ENCODE peak calls at places on chromosomes 7 and 10, in nine cellular contexts. L is HCT116, F is GM23338, W is IMR-90, S is K562, Q is H9, N is H1, G is fibroblast of lung, M is neuronal stem cell. Y is an unnamed sample.

GRCh38 chr10:27388761-27389399 is 115.2 kb upstream of the RAB18 start:
- DNase-seq in L (no peak), F (no peak), W (no peak), S (no peak), Q (no peak), N (no peak), G (no peak), M (no peak), Y (no peak)

GRCh38 chr10:35517431-35518181 is 87.5 kb upstream of the GJD4 start:
- DNase-seq in L (no peak), F (no peak), W (peak), S (no peak), Q (no peak), N (no peak), G (peak), M (no peak), Y (no peak)

GRCh38 chr10:26721561-26721960 is 24.1 kb downstream of the PDSS1 start:
- DNase-seq in L (no peak), F (no peak), W (no peak), S (no peak), Q (no peak), N (no peak), G (no peak), M (no peak), Y (no peak)

GRCh38 chr7:18399624-18400235 is 95.8 kb upstream of the HDAC9 start:
- DNase-seq in L (no peak), F (peak), W (peak), S (no peak), Q (peak), N (no peak), G (peak), M (no peak), Y (no peak)

GRCh38 chr10:109961181-109962001 is 38.1 kb upstream of the XPNPEP1 start:
- DNase-seq in L (no peak), F (peak), W (peak), S (no peak), Q (no peak), N (no peak), G (peak), M (no peak), Y (no peak)

GRCh38 chr7:96321041-96321669 is 743 bp downstream of the SLC25A13 start:
- DNase-seq in L (peak), F (peak), W (peak), S (peak), Q (peak), N (peak), G (peak), M (peak), Y (peak)

GRCh38 chr10:11243425-11244222 is 226.0 kb downstream of the CELF2 start:
- DNase-seq in L (no peak), F (no peak), W (peak), S (no peak), Q (no peak), N (no peak), G (peak), M (no peak), Y (no peak)

GRCh38 chr7:14924398-14924797 is 21.8 kb upstream of the DGKB start:
- DNase-seq in L (no peak), F (no peak), W (no peak), S (no peak), Q (no peak), N (no peak), G (peak), M (no peak), Y (no peak)

GRCh38 chr10:6667679-6668270 is 87.7 kb upstream of the PRKCQ start:
- DNase-seq in L (peak), F (peak), W (peak), S (peak), Q (peak), N (peak), G (peak), M (peak), Y (peak)

GRCh38 chr10:62352356-62352963 is 21.7 kb upstream of the ZNF365 start:
- DNase-seq in L (no peak), F (no peak), W (peak), S (no peak), Q (no peak), N (no peak), G (peak), M (no peak), Y (no peak)

GRCh38 chr7:18895456-18895855 is 222.0 kb downstream of the TWIST1 start:
- DNase-seq in L (peak), F (no peak), W (peak), S (no peak), Q (no peak), N (no peak), G (peak), M (no peak), Y (no peak)

GRCh38 chr10:68125770-68126169 is 16.5 kb downstream of the MYPN start:
- DNase-seq in L (no peak), F (no peak), W (no peak), S (no peak), Q (no peak), N (no peak), G (peak), M (no peak), Y (no peak)

GRCh38 chr7:37142943-37143342 is 305.7 kb downstream of the ELMO1 start:
- DNase-seq in L (no peak), F (no peak), W (no peak), S (no peak), Q (no peak), N (no peak), G (no peak), M (no peak), Y (no peak)

GRCh38 chr10:95513008-95513589 is 48.1 kb downstream of the SORBS1 start:
- DNase-seq in L (no peak), F (no peak), W (no peak), S (no peak), Q (no peak), N (no peak), G (no peak), M (no peak), Y (no peak)

GRCh38 chr10:78578929-78579328 is 489.8 kb upstream of the ZMIZ1 start:
- DNase-seq in L (no peak), F (no peak), W (peak), S (no peak), Q (no peak), N (no peak), G (peak), M (no peak), Y (no peak)

GRCh38 chr10:21427804-21428481 is 97.5 kb downstream of the SKIDA1 start:
- DNase-seq in L (peak), F (peak), W (peak), S (no peak), Q (no peak), N (no peak), G (peak), M (no peak), Y (no peak)

GRCh38 chr7:26857534-26858228 is 6.7 kb downstream of the SKAP2 start:
- DNase-seq in L (no peak), F (peak), W (peak), S (no peak), Q (peak), N (peak), G (no peak), M (peak), Y (peak)

GRCh38 chr10:17200885-17201164 is 647 bp downstream of the TRDMT1 start:
- DNase-seq in L (peak), F (peak), W (peak), S (no peak), Q (no peak), N (no peak), G (peak), M (no peak), Y (peak)

GRCh38 chr10:60172363-60172990 is 217.2 kb downstream of the ANK3 start:
- DNase-seq in L (no peak), F (no peak), W (no peak), S (no peak), Q (no peak), N (no peak), G (no peak), M (no peak), Y (no peak)

GRCh38 chr7:117759950-117760640 is 113.1 kb downstream of the CTTNBP2 start:
- DNase-seq in L (no peak), F (no peak), W (peak), S (no peak), Q (no peak), N (no peak), G (peak), M (no peak), Y (no peak)

GRCh38 chr10:107028249-107028648 is 136.3 kb downstream of the SORCS1 start:
- DNase-seq in L (no peak), F (no peak), W (no peak), S (peak), Q (no peak), N (no peak), G (no peak), M (no peak), Y (no peak)

GRCh38 chr10:129837909-129838582 is 126.0 kb downstream of the EBF3 start:
- DNase-seq in L (no peak), F (no peak), W (no peak), S (no peak), Q (no peak), N (no peak), G (no peak), M (no peak), Y (no peak)

GRCh38 chr7:149846021-149846420 is 7.8 kb downstream of the ZNF862 start:
- DNase-seq in L (no peak), F (no peak), W (no peak), S (no peak), Q (no peak), N (no peak), G (no peak), M (no peak), Y (no peak)

GRCh38 chr10:110460111-110460809 is 37.4 kb upstream of the DUSP5 start:
- DNase-seq in L (no peak), F (no peak), W (peak), S (no peak), Q (no peak), N (no peak), G (peak), M (no peak), Y (no peak)

GRCh38 chr10:126609566-126609965 is 60.9 kb downstream of the C10orf90 start:
- DNase-seq in L (no peak), F (no peak), W (no peak), S (no peak), Q (no peak), N (no peak), G (no peak), M (no peak), Y (no peak)

GRCh38 chr7:144519900-144520299 is 116.4 kb upstream of the NOBOX start:
- DNase-seq in L (no peak), F (no peak), W (no peak), S (no peak), Q (no peak), N (no peak), G (no peak), M (no peak), Y (no peak)

GRCh38 chr10:22550732-22551131 is 163.6 kb downstream of the PIP4K2A start:
- DNase-seq in L (peak), F (peak), W (peak), S (peak), Q (peak), N (peak), G (peak), M (no peak), Y (peak)

GRCh38 chr10:90644165-90644564 is 213.7 kb downstream of the HTR7 start:
- DNase-seq in L (no peak), F (no peak), W (no peak), S (no peak), Q (no peak), N (no peak), G (peak), M (no peak), Y (no peak)

GRCh38 chr10:109987828-109988227 is 20.0 kb upstream of the ADD3 start:
- DNase-seq in L (no peak), F (no peak), W (no peak), S (no peak), Q (no peak), N (no peak), G (no peak), M (no peak), Y (no peak)

GRCh38 chr7:138170959-138171703 is 94.9 kb downstream of the AKR1D1 start:
- DNase-seq in L (no peak), F (no peak), W (no peak), S (no peak), Q (no peak), N (no peak), G (no peak), M (no peak), Y (no peak)

GRCh38 chr7:90409667-90410066 is 6.4 kb downstream of the CLDN12 start:
- DNase-seq in L (no peak), F (no peak), W (no peak), S (no peak), Q (no peak), N (no peak), G (peak), M (no peak), Y (no peak)

GRCh38 chr10:71231196-71231595 is 18.8 kb downstream of the UNC5B start:
- DNase-seq in L (no peak), F (no peak), W (no peak), S (no peak), Q (no peak), N (no peak), G (no peak), M (no peak), Y (no peak)

DNA sequence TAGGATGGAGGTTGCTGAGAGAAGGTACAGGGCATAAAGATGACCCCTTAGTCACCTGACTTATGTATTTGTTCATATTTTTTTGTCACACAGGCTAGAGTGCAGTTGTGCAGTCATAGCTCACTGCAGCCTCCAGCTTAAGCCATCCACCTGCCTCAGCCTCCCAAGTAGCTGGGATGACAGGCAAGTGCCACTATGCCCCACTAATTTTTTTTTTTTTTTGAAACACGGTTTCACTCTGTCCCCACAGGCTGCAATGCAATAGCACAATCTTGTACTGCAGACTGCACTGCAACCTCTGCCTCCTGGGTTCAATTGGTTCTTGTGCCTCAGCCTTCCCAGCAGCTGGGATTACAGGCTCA is 1.8 kb downstream of the MBLAC1 start:
- DNase-seq in L (no peak), F (no peak), W (no peak), S (no peak), Q (no peak), N (no peak), G (no peak), M (no peak), Y (no peak)
- H2AFZ ChIP-seq in L (no peak), F (no peak), W (no peak), S (no peak), Q (no peak), N (no peak), G (no peak), M (no peak), Y (no peak)

GRCh38 chr7:125136341-125136740 is 206.7 kb upstream of the POT1 start:
- DNase-seq in L (peak), F (peak), W (no peak), S (no peak), Q (no peak), N (no peak), G (peak), M (no peak), Y (no peak)
- H3K4me2 ChIP-seq in L (peak), F (no peak), W (no peak), S (no peak), Q (no peak), N (peak), G (no peak), M (no peak), Y (no peak)

GRCh38 chr7:41648506-41648905 is 54.4 kb downstream of the INHBA start:
- DNase-seq in L (no peak), F (no peak), W (no peak), S (no peak), Q (no peak), N (no peak), G (no peak), M (no peak), Y (no peak)
- H2AFZ ChIP-seq in L (no peak), F (peak), W (no peak), S (no peak), Q (no peak), N (peak), G (no peak), M (peak), Y (no peak)

DNA sequence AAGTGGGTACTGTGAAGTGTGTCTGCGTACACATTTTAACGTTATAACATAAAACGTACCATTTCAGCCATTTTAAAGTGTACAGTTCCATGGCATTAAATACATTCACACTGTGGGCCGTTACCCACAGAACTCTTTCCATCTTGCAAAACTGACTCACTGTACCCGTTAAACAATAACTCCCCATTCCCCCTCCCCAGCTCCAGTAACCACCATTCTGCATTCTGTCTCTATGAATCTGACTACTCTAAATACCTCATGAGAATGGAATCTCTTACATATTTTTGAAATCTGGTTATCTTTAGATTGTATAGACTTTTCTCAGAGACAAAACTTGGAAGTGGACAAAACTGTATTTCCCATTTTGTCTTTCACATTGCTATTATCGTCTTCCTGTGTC is 9.3 kb downstream of the ARL3 start:
- DNase-seq in L (no peak), F (no peak), W (peak), S (no peak), Q (no peak), N (no peak), G (peak), M (no peak), Y (no peak)
- H3K4me2 ChIP-seq in L (no peak), F (no peak), W (peak), S (no peak), Q (no peak), N (no peak), G (peak), M (no peak), Y (peak)

GRCh38 chr10:44023517-44023916 is 361.4 kb downstream of the CXCL12 start:
- DNase-seq in L (no peak), F (no peak), W (no peak), S (no peak), Q (no peak), N (no peak), G (no peak), M (no peak), Y (no peak)

GRCh38 chr10:44017483-44018145 is 367.3 kb downstream of the CXCL12 start:
- DNase-seq in L (no peak), F (no peak), W (no peak), S (no peak), Q (no peak), N (no peak), G (no peak), M (no peak), Y (no peak)

GRCh38 chr10:44016589-44017482 is 368.1 kb downstream of the CXCL12 start:
- DNase-seq in L (no peak), F (no peak), W (peak), S (no peak), Q (no peak), N (no peak), G (no peak), M (no peak), Y (no peak)

GRCh38 chr10:44022203-44022602 is 362.7 kb downstream of the CXCL12 start:
- DNase-seq in L (no peak), F (no peak), W (no peak), S (no peak), Q (no peak), N (no peak), G (no peak), M (no peak), Y (peak)

DNA sequence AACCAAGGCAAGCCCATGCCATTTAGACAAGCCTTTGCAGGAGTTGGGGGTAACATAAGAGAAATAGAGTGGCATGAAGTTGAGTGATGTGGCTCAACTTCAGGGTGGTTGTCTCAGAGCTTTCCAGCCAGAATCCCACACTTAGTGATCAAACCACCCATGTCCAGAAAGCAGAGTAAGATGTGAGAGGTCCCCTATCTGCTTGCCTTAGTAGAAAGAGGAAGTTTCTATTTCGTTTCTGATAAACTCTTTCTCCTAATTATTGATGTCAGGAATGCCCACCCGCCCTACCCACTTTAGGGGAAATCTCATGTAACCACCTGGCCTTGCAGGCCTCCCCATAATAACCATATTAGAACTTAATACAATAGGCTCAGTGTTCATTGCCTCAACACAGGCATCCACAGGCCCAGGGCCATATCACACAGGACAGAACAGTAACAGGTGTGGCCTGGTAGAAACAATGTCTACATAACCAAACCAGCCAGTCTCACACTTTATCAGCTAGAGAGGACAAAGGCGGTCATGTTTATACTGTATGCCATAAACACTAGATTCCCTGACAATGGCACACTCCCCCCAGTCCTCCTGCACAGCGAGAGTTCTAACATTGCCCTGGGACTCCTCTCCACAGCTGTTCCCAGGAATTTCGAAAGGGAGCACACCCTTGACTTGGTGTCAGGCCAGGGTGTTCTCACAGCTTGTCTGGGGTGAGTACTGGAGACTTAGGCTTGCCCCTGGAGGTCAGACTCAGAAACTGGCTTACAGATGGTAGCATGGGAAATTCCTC is 364.4 kb downstream of the CXCL12 start:
- DNase-seq in L (no peak), F (no peak), W (no peak), S (no peak), Q (no peak), N (no peak), G (no peak), M (no peak), Y (no peak)
- H2AFZ ChIP-seq in L (no peak), F (no peak), W (no peak), S (no peak), Q (no peak), N (no peak), G (no peak), M (no peak), Y (no peak)

Y was measured in Karpas-422.